ENCODE peak calls at places on chromosomes 16 and 17, in four cellular contexts. Y, T, W and L are unnamed samples.

GRCh38 chr17:81665205-81666091 is 957 bp downstream of the OXLD1 start:
- DNase-seq in Y (no peak), T (peak), W (no peak), L (no peak)

GRCh38 chr16:58814348-58814801 is 80.3 kb upstream of the GOT2 start:
- DNase-seq in Y (peak), T (peak), W (peak), L (peak)

GRCh38 chr16:31332544-31332943 is 22.4 kb upstream of the ITGAX start:
- DNase-seq in Y (no peak), T (no peak), W (no peak), L (no peak)

GRCh38 chr17:61355475-61355874 is 44.2 kb upstream of the TBX2 start:
- DNase-seq in Y (no peak), T (no peak), W (no peak), L (no peak)

GRCh38 chr17:79777166-79777843 is 643 bp upstream of the CBX2 start:
- DNase-seq in Y (peak), T (peak), W (no peak), L (no peak)

GRCh38 chr17:80413771-80414507 is 1.0 kb upstream of the ENDOV start:
- DNase-seq in Y (no peak), T (no peak), W (peak), L (no peak)

GRCh38 chr17:33121756-33122155 is 130.1 kb downstream of the SPACA3 start:
- DNase-seq in Y (no peak), T (no peak), W (no peak), L (no peak)

GRCh38 chr17:73340093-73340596 is 28.3 kb upstream of the CDC42EP4 start:
- DNase-seq in Y (peak), T (no peak), W (peak), L (no peak)

GRCh38 chr16:383326-384020 is 1.7 kb upstream of the PGAP6 start:
- DNase-seq in Y (peak), T (peak), W (peak), L (peak)

GRCh38 chr16:30024451-30024850 is 1.5 kb downstream of the C16orf92 start:
- DNase-seq in Y (no peak), T (no peak), W (no peak), L (no peak)
- H3K23ac ChIP-seq in Y (no peak), T (no peak), W (no peak), L (no peak)

GRCh38 chr16:75464130-75464918 is at the start of gene TMEM170A:
- DNase-seq in Y (peak), T (peak), W (peak), L (peak)

GRCh38 chr16:75460441-75460840 is 4.0 kb downstream of the TMEM170A start:
- DNase-seq in Y (no peak), T (no peak), W (no peak), L (no peak)

GRCh38 chr16:75462804-75463203 is 1.7 kb downstream of the TMEM170A start:
- DNase-seq in Y (peak), T (no peak), W (no peak), L (no peak)

GRCh38 chr16:75459691-75460090 is 4.8 kb downstream of the TMEM170A start:
- DNase-seq in Y (no peak), T (no peak), W (no peak), L (no peak)

DNA sequence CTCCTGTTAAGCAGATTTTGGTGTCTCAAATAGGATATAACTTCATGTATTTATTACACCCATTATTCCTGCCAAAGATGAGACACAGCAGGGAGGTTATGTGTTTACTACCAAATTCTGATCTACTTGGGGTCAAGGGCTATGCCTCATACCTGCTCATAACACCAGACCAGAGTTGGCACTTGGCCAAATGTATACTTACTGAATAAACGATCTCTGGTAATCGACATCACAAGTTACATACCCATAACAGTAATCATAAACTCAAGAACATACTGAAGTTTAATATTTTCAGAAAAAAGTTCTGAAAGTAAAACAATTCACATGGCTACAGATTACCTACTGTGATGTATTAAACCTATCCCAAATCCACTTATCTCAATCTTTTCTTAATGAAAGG is 2.9 kb downstream of the TMEM170A start:
- DNase-seq in Y (no peak), T (no peak), W (no peak), L (no peak)
- H3K23ac ChIP-seq in Y (no peak), T (no peak), W (no peak), L (no peak)

DNA sequence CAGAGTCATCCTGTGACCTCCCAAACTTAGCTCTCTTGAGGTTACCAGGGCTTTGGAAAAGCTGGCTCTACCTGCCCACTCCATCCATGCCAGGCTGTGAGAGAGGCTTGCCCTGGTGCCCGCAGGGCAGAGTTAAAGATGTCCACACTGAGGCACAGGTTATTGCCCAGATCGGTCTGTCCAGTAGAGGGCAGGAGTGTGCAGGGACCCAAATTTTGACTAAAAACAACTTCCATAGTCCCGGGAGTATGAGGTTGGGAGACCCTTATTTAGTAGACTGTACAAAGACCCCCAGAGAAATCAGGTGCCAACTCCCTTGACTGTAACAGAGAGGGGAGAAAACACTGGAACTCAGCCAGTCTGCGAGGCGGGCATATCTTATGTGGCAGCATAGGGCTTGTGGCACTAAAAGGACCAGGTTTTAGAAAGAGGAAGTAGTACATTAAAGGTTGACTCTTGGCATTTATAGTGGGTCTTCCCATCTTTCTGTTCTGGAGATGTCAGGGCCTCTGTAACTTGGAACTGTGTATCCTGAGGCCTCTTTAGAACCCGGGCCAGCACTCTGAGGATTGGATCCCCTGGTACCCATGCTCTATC is 43.3 kb downstream of the HNF1B start:
- DNase-seq in Y (no peak), T (peak), W (peak), L (peak)
- H3K23ac ChIP-seq in Y (no peak), T (no peak), W (no peak), L (no peak)

DNA sequence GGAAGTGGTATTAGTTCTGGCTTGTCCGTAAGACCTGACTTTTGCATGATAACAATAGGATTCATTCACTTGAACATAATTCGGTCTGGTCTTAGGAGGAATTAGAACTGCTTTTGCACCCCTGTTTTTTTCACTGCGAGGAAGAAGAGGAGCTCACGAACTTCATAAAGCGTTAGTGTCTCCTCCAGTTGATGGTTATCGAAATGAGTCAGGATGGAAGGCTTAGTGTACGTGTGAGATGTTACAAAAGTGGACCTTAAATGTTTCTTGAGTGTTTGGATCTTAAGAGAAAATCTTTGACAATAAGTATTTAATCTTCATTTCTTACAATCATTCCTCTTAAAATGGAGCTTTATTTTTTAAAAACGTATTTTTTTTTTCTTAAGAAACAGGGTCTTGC is 52.8 kb downstream of the USP10 start:
- DNase-seq in Y (no peak), T (no peak), W (no peak), L (no peak)
- H3K23ac ChIP-seq in Y (no peak), T (no peak), W (no peak), L (no peak)

GRCh38 chr17:75509528-75510258 is 5.6 kb downstream of the CASKIN2 start:
- DNase-seq in Y (no peak), T (no peak), W (no peak), L (no peak)
- H3K23ac ChIP-seq in Y (no peak), T (no peak), W (peak), L (no peak)

GRCh38 chr16:70729292-70729691 is 43.4 kb upstream of the MTSS2 start:
- DNase-seq in Y (no peak), T (no peak), W (no peak), L (no peak)

GRCh38 chr16:70725912-70726828 is 40.3 kb upstream of the MTSS2 start:
- DNase-seq in Y (no peak), T (no peak), W (no peak), L (no peak)

GRCh38 chr16:70726869-70727494 is 41.1 kb upstream of the MTSS2 start:
- DNase-seq in Y (no peak), T (no peak), W (no peak), L (no peak)

GRCh38 chr16:70730016-70730415 is 44.2 kb upstream of the MTSS2 start:
- DNase-seq in Y (no peak), T (no peak), W (no peak), L (no peak)

GRCh38 chr16:70728145-70728544 is 42.3 kb upstream of the MTSS2 start:
- DNase-seq in Y (no peak), T (no peak), W (no peak), L (no peak)
- H3K23ac ChIP-seq in Y (no peak), T (no peak), W (no peak), L (no peak)

GRCh38 chr16:66262253-66263167 is 104.0 kb upstream of the CDH5 start:
- DNase-seq in Y (peak), T (no peak), W (no peak), L (no peak)
- H3K23ac ChIP-seq in Y (no peak), T (no peak), W (no peak), L (no peak)